ENCODE peak calls at places on chromosomes 7 and 10, in six cellular contexts. One of them, this sample, is unnamed.

GRCh38 chr7:4837814-4838625 is 23.8 kb downstream of the PAPOLB start:
- DNase-seq in activated CD4-positive, alpha-beta T cell treated with anti-CD3 and anti-CD28 coated beads, Interleukin-2, amount 50 U/mL, for 48 hours: no peak
- DNase-seq in colonic mucosa: no peak
- DNase-seq in HT-29: no peak
- DNase-seq in CD8-positive, alpha-beta memory T cell: no peak
- DNase-seq in transverse colon: no peak
- DNase-seq in this sample: no peak

GRCh38 chr10:32005050-32005449 is 51.2 kb downstream of the KIF5B start:
- DNase-seq in activated CD4-positive, alpha-beta T cell treated with anti-CD3 and anti-CD28 coated beads, Interleukin-2, amount 50 U/mL, for 48 hours: peak
- DNase-seq in colonic mucosa: peak
- DNase-seq in HT-29: peak
- DNase-seq in CD8-positive, alpha-beta memory T cell: no peak
- DNase-seq in transverse colon: peak
- DNase-seq in this sample: no peak

GRCh38 chr10:35274511-35275060 is 61.7 kb upstream of the CCNY start:
- DNase-seq in activated CD4-positive, alpha-beta T cell treated with anti-CD3 and anti-CD28 coated beads, Interleukin-2, amount 50 U/mL, for 48 hours: no peak
- DNase-seq in colonic mucosa: no peak
- DNase-seq in HT-29: no peak
- DNase-seq in CD8-positive, alpha-beta memory T cell: no peak
- DNase-seq in transverse colon: no peak
- DNase-seq in this sample: no peak

GRCh38 chr7:21548491-21548890 is 5.7 kb downstream of the DNAH11 start:
- DNase-seq in activated CD4-positive, alpha-beta T cell treated with anti-CD3 and anti-CD28 coated beads, Interleukin-2, amount 50 U/mL, for 48 hours: no peak
- DNase-seq in colonic mucosa: no peak
- DNase-seq in HT-29: no peak
- DNase-seq in CD8-positive, alpha-beta memory T cell: no peak
- DNase-seq in transverse colon: no peak
- DNase-seq in this sample: no peak

GRCh38 chr7:132876576-132876975 is 205.3 kb downstream of the CHCHD3 start:
- DNase-seq in activated CD4-positive, alpha-beta T cell treated with anti-CD3 and anti-CD28 coated beads, Interleukin-2, amount 50 U/mL, for 48 hours: no peak
- DNase-seq in colonic mucosa: no peak
- DNase-seq in HT-29: no peak
- DNase-seq in CD8-positive, alpha-beta memory T cell: no peak
- DNase-seq in transverse colon: no peak
- DNase-seq in this sample: no peak

GRCh38 chr7:158239290-158239981 is 348.2 kb downstream of the PTPRN2 start:
- DNase-seq in activated CD4-positive, alpha-beta T cell treated with anti-CD3 and anti-CD28 coated beads, Interleukin-2, amount 50 U/mL, for 48 hours: no peak
- DNase-seq in colonic mucosa: peak
- DNase-seq in HT-29: peak
- DNase-seq in CD8-positive, alpha-beta memory T cell: no peak
- DNase-seq in transverse colon: peak
- DNase-seq in this sample: no peak

GRCh38 chr10:132449826-132450211 is 52.8 kb downstream of the PWWP2B start:
- DNase-seq in activated CD4-positive, alpha-beta T cell treated with anti-CD3 and anti-CD28 coated beads, Interleukin-2, amount 50 U/mL, for 48 hours: no peak
- DNase-seq in colonic mucosa: no peak
- DNase-seq in HT-29: no peak
- DNase-seq in CD8-positive, alpha-beta memory T cell: no peak
- DNase-seq in transverse colon: no peak
- DNase-seq in this sample: no peak

GRCh38 chr7:156635529-156636385 is 4.8 kb upstream of the RNF32 start:
- DNase-seq in activated CD4-positive, alpha-beta T cell treated with anti-CD3 and anti-CD28 coated beads, Interleukin-2, amount 50 U/mL, for 48 hours: no peak
- DNase-seq in colonic mucosa: no peak
- DNase-seq in HT-29: no peak
- DNase-seq in CD8-positive, alpha-beta memory T cell: no peak
- DNase-seq in transverse colon: no peak
- DNase-seq in this sample: no peak

GRCh38 chr10:21797984-21798765 is 205.4 kb downstream of the DNAJC1 start:
- DNase-seq in activated CD4-positive, alpha-beta T cell treated with anti-CD3 and anti-CD28 coated beads, Interleukin-2, amount 50 U/mL, for 48 hours: no peak
- DNase-seq in colonic mucosa: no peak
- DNase-seq in HT-29: no peak
- DNase-seq in CD8-positive, alpha-beta memory T cell: no peak
- DNase-seq in transverse colon: no peak
- DNase-seq in this sample: no peak

GRCh38 chr7:74093671-74094223 is 10.1 kb downstream of the LIMK1 start:
- DNase-seq in activated CD4-positive, alpha-beta T cell treated with anti-CD3 and anti-CD28 coated beads, Interleukin-2, amount 50 U/mL, for 48 hours: no peak
- DNase-seq in colonic mucosa: no peak
- DNase-seq in HT-29: no peak
- DNase-seq in CD8-positive, alpha-beta memory T cell: no peak
- DNase-seq in transverse colon: no peak
- DNase-seq in this sample: no peak

GRCh38 chr7:102934670-102935069 is 21.9 kb downstream of the LRRC17 start:
- DNase-seq in activated CD4-positive, alpha-beta T cell treated with anti-CD3 and anti-CD28 coated beads, Interleukin-2, amount 50 U/mL, for 48 hours: no peak
- DNase-seq in colonic mucosa: no peak
- DNase-seq in HT-29: no peak
- DNase-seq in CD8-positive, alpha-beta memory T cell: no peak
- DNase-seq in transverse colon: no peak
- DNase-seq in this sample: no peak

GRCh38 chr10:58180633-58181032 is 87.1 kb downstream of the IPMK start:
- DNase-seq in activated CD4-positive, alpha-beta T cell treated with anti-CD3 and anti-CD28 coated beads, Interleukin-2, amount 50 U/mL, for 48 hours: no peak
- DNase-seq in colonic mucosa: no peak
- DNase-seq in HT-29: peak
- DNase-seq in CD8-positive, alpha-beta memory T cell: no peak
- DNase-seq in transverse colon: no peak
- DNase-seq in this sample: no peak

GRCh38 chr7:74466196-74466813 is 12.6 kb downstream of the GTF2IRD1 start:
- DNase-seq in activated CD4-positive, alpha-beta T cell treated with anti-CD3 and anti-CD28 coated beads, Interleukin-2, amount 50 U/mL, for 48 hours: no peak
- DNase-seq in colonic mucosa: no peak
- DNase-seq in HT-29: no peak
- DNase-seq in CD8-positive, alpha-beta memory T cell: no peak
- DNase-seq in transverse colon: peak
- DNase-seq in this sample: no peak

GRCh38 chr10:59388577-59388976 is 26.2 kb upstream of the FAM13C start:
- DNase-seq in activated CD4-positive, alpha-beta T cell treated with anti-CD3 and anti-CD28 coated beads, Interleukin-2, amount 50 U/mL, for 48 hours: no peak
- DNase-seq in colonic mucosa: no peak
- DNase-seq in HT-29: peak
- DNase-seq in CD8-positive, alpha-beta memory T cell: no peak
- DNase-seq in transverse colon: no peak
- DNase-seq in this sample: no peak

GRCh38 chr7:141390339-141390738 is 160.9 kb upstream of the AGK start:
- DNase-seq in activated CD4-positive, alpha-beta T cell treated with anti-CD3 and anti-CD28 coated beads, Interleukin-2, amount 50 U/mL, for 48 hours: no peak
- DNase-seq in colonic mucosa: no peak
- DNase-seq in HT-29: no peak
- DNase-seq in CD8-positive, alpha-beta memory T cell: no peak
- DNase-seq in transverse colon: no peak
- DNase-seq in this sample: no peak

GRCh38 chr10:1643161-1643910 is 94.0 kb downstream of the ADARB2 start:
- DNase-seq in activated CD4-positive, alpha-beta T cell treated with anti-CD3 and anti-CD28 coated beads, Interleukin-2, amount 50 U/mL, for 48 hours: peak
- DNase-seq in colonic mucosa: no peak
- DNase-seq in HT-29: peak
- DNase-seq in CD8-positive, alpha-beta memory T cell: no peak
- DNase-seq in transverse colon: no peak
- DNase-seq in this sample: peak

GRCh38 chr7:36396150-36396549 is 6.5 kb downstream of the ANLN start:
- DNase-seq in activated CD4-positive, alpha-beta T cell treated with anti-CD3 and anti-CD28 coated beads, Interleukin-2, amount 50 U/mL, for 48 hours: no peak
- DNase-seq in colonic mucosa: no peak
- DNase-seq in HT-29: no peak
- DNase-seq in CD8-positive, alpha-beta memory T cell: no peak
- DNase-seq in transverse colon: no peak
- DNase-seq in this sample: no peak

GRCh38 chr10:123930340-123931001 is 38.9 kb upstream of the CPXM2 start:
- DNase-seq in activated CD4-positive, alpha-beta T cell treated with anti-CD3 and anti-CD28 coated beads, Interleukin-2, amount 50 U/mL, for 48 hours: no peak
- DNase-seq in colonic mucosa: no peak
- DNase-seq in HT-29: no peak
- DNase-seq in CD8-positive, alpha-beta memory T cell: no peak
- DNase-seq in transverse colon: no peak
- DNase-seq in this sample: no peak

GRCh38 chr7:30206942-30207341 is 72.2 kb downstream of the MTURN start:
- DNase-seq in activated CD4-positive, alpha-beta T cell treated with anti-CD3 and anti-CD28 coated beads, Interleukin-2, amount 50 U/mL, for 48 hours: no peak
- DNase-seq in colonic mucosa: no peak
- DNase-seq in HT-29: peak
- DNase-seq in CD8-positive, alpha-beta memory T cell: no peak
- DNase-seq in transverse colon: no peak
- DNase-seq in this sample: no peak

GRCh38 chr7:133358728-133359127 is 105.8 kb downstream of the EXOC4 start:
- DNase-seq in activated CD4-positive, alpha-beta T cell treated with anti-CD3 and anti-CD28 coated beads, Interleukin-2, amount 50 U/mL, for 48 hours: no peak
- DNase-seq in colonic mucosa: no peak
- DNase-seq in HT-29: no peak
- DNase-seq in CD8-positive, alpha-beta memory T cell: no peak
- DNase-seq in transverse colon: no peak
- DNase-seq in this sample: no peak

GRCh38 chr10:62116896-62117295 is 151.7 kb downstream of the RTKN2 start:
- DNase-seq in activated CD4-positive, alpha-beta T cell treated with anti-CD3 and anti-CD28 coated beads, Interleukin-2, amount 50 U/mL, for 48 hours: no peak
- DNase-seq in colonic mucosa: no peak
- DNase-seq in HT-29: no peak
- DNase-seq in CD8-positive, alpha-beta memory T cell: no peak
- DNase-seq in transverse colon: no peak
- DNase-seq in this sample: no peak

GRCh38 chr7:41097501-41097900 is 605.4 kb downstream of the INHBA start:
- DNase-seq in activated CD4-positive, alpha-beta T cell treated with anti-CD3 and anti-CD28 coated beads, Interleukin-2, amount 50 U/mL, for 48 hours: no peak
- DNase-seq in colonic mucosa: no peak
- DNase-seq in HT-29: no peak
- DNase-seq in CD8-positive, alpha-beta memory T cell: no peak
- DNase-seq in transverse colon: no peak
- DNase-seq in this sample: no peak

GRCh38 chr7:39608278-39608677 is 15.1 kb upstream of the RALA start:
- DNase-seq in activated CD4-positive, alpha-beta T cell treated with anti-CD3 and anti-CD28 coated beads, Interleukin-2, amount 50 U/mL, for 48 hours: no peak
- DNase-seq in colonic mucosa: no peak
- DNase-seq in HT-29: peak
- DNase-seq in CD8-positive, alpha-beta memory T cell: no peak
- DNase-seq in transverse colon: no peak
- DNase-seq in this sample: no peak